ENCODE peak calls at places on chromosomes 4 and X, in seven cellular contexts. R, Z, G, D, Q, O and N are unnamed samples.

GRCh38 chr4:177308125-177308524 is 1.5 kb upstream of the NEIL3 start:
- DNase-seq in D (no peak), Z (peak; percentile 96), G (no peak), Q (no peak), R (peak; percentile 43), O (no peak), N (no peak)

GRCh38 chrX:107775734-107776511 is at the start of gene TSC22D3:
- DNase-seq in Q (peak; percentile 89), D (peak; percentile 75), G (peak; percentile 29), R (peak; percentile 70), O (peak; percentile 57), Z (peak; percentile 82), N (peak; percentile 90)

GRCh38 chrX:29652484-29652883 is 562.9 kb upstream of the MAGEB2 start:
- DNase-seq in O (no peak), G (no peak), D (peak; percentile 2), Z (peak; percentile 52), R (peak; percentile 60), Q (peak; percentile 9), N (no peak)

GRCh38 chr4:129561886-129562285 is 465.9 kb downstream of the C4orf33 start:
- DNase-seq in Z (no peak), R (peak; percentile 26), D (no peak), O (no peak), G (no peak), Q (no peak), N (no peak)

GRCh38 chrX:20237864-20238263 is 28.8 kb downstream of the RPS6KA3 start:
- DNase-seq in O (no peak), Z (peak; percentile 46), Q (no peak), D (no peak), R (peak; percentile 22), G (no peak), N (no peak)

GRCh38 chr4:92234393-92235176 is 69.2 kb upstream of the GRID2 start:
- DNase-seq in D (no peak), G (peak; percentile 7), O (no peak), Z (peak; percentile 92), R (peak; percentile 98), Q (peak; percentile 16), N (peak; percentile 59)

GRCh38 chr4:164926301-164926700 is 49.3 kb downstream of the APELA start:
- DNase-seq in Z (peak; percentile 93), O (no peak), D (no peak), Q (peak; percentile 46), G (no peak), R (peak; percentile 85), N (no peak)

GRCh38 chrX:103730746-103731508 is 20.2 kb downstream of the TMEM31 start:
- DNase-seq in G (no peak), Q (no peak), R (no peak), O (no peak), D (no peak), Z (peak; percentile 88), N (no peak)

GRCh38 chr4:89757154-89757723 is 79.7 kb downstream of the SNCA start:
- DNase-seq in O (no peak), Z (no peak), Q (no peak), R (no peak), G (no peak), D (no peak), N (no peak)

GRCh38 chr4:63316633-63317032 is 1092.6 kb downstream of the TECRL start:
- DNase-seq in Z (no peak), Q (no peak), G (no peak), D (no peak), R (no peak), O (no peak), N (no peak)

GRCh38 chrX:132043977-132044376 is 20.9 kb downstream of the STK26 start:
- DNase-seq in G (no peak), Q (no peak), R (no peak), Z (no peak), D (no peak), O (no peak), N (no peak)

GRCh38 chrX:19514791-19515614 is at the start of gene MAP3K15:
- DNase-seq in G (no peak), R (peak; percentile 50), Q (peak; percentile 25), Z (peak; percentile 35), O (peak; percentile 38), D (peak; percentile 61), N (peak; percentile 39)

GRCh38 chr4:4854649-4855292 is 4.7 kb upstream of the MSX1 start:
- DNase-seq in Z (no peak), G (no peak), O (no peak), D (peak; percentile 36), Q (no peak), R (no peak), N (no peak)

GRCh38 chr4:4856071-4857000 is 3.1 kb upstream of the MSX1 start:
- DNase-seq in G (no peak), R (peak; percentile 34), O (no peak), Z (peak; percentile 55), D (peak; percentile 69), Q (no peak), N (peak; percentile 54)

GRCh38 chr4:4857001-4857808 is 2.3 kb upstream of the MSX1 start:
- DNase-seq in O (no peak), D (no peak), R (no peak), Q (no peak), Z (no peak), G (no peak), N (no peak)

GRCh38 chr4:4853921-4854648 is 5.4 kb upstream of the MSX1 start:
- DNase-seq in G (no peak), D (no peak), Z (no peak), R (no peak), Q (no peak), O (no peak), N (no peak)

GRCh38 chr4:4855293-4856070 is 4.0 kb upstream of the MSX1 start:
- DNase-seq in G (no peak), Q (no peak), O (no peak), R (no peak), Z (no peak), D (peak; percentile 36), N (no peak)
- TF ChIP-seq EZH2 in G (no peak), Q (no peak), O (no peak), R (no peak), Z (no peak), D (peak; percentile 91), N (peak; percentile 75)

GRCh38 chr4:105894570-105895323 is 524 bp upstream of the NPNT start:
- DNase-seq in Z (peak; percentile 8), R (peak; percentile 63), Q (peak; percentile 15), O (peak; percentile 76), D (peak; percentile 56), G (peak; percentile 36), N (peak; percentile 63)

GRCh38 chr4:105895324-105895608 is at the start of gene NPNT:
- DNase-seq in G (no peak), Q (no peak), R (peak; percentile 51), Z (no peak), D (peak; percentile 42), O (peak; percentile 73), N (peak; percentile 85)

GRCh38 chr4:105895609-105896460 is 564 bp downstream of the NPNT start:
- DNase-seq in O (peak; percentile 62), Z (peak; percentile 19), G (no peak), R (peak; percentile 35), D (peak; percentile 45), Q (peak; percentile 6), N (peak; percentile 68)

GRCh38 chr4:105896461-105896939 is 1.2 kb downstream of the NPNT start:
- DNase-seq in O (peak; percentile 26), Q (no peak), D (peak; percentile 68), R (no peak), Z (no peak), G (no peak), N (no peak)

GRCh38 chr4:105896984-105897760 is 1.9 kb downstream of the NPNT start:
- DNase-seq in D (peak; percentile 30), O (peak; percentile 72), R (peak; percentile 58), Z (no peak), G (no peak), Q (no peak), N (peak; percentile 43)
- H3K9me2 ChIP-seq in D (no peaks in the 10 kb centered on the region), O (no peaks in the 10 kb centered on the region), R (no peaks in the 10 kb centered on the region), Z (no peaks in the 10 kb centered on the region), G (no peaks in the 10 kb centered on the region), Q (no peaks in the 10 kb centered on the region), N (no peaks in the 10 kb centered on the region)

DNA sequence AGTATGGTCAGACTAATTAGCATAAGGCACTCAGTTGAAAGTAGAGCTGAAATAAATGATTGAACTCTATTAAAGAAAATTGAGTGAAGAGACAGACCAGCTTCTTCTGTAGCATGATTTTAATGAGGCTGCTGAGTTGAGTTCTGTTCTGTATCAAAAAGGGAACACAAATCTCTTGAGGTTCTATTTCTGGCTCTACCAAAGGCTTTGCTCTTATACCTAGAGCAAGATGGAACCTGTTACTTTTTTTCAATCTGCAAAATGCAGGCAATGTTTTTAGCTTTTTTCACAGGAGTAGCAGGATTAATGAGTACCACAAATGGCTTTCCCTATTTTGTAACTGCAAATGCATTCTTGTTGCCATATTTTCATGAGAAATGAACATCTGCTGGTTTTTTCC is 4.2 kb upstream of the ERVMER34-1 start:
- DNase-seq in R (no peak), O (no peak), G (no peak), Z (no peak), Q (no peak), D (no peak), N (no peak)
- H3K4me1 ChIP-seq in R (peaks cover 7% of the 10 kb centered on the region), O (no peaks in the 10 kb centered on the region), G (peaks cover 15% of the 10 kb centered on the region), Z (no peaks in the 10 kb centered on the region), Q (no peaks in the 10 kb centered on the region), D (peaks cover 2% of the 10 kb centered on the region), N (no peaks in the 10 kb centered on the region)

GRCh38 chr4:55794053-55794452 is 25.5 kb upstream of the EXOC1L start:
- DNase-seq in Q (no peak), D (peak; percentile 68), G (no peak), Z (no peak), R (no peak), O (no peak), N (no peak)
- TF ChIP-seq EZH2 in Q (no peak), D (no peak), G (no peak), Z (no peak), R (no peak), O (no peak), N (no peak)

DNA sequence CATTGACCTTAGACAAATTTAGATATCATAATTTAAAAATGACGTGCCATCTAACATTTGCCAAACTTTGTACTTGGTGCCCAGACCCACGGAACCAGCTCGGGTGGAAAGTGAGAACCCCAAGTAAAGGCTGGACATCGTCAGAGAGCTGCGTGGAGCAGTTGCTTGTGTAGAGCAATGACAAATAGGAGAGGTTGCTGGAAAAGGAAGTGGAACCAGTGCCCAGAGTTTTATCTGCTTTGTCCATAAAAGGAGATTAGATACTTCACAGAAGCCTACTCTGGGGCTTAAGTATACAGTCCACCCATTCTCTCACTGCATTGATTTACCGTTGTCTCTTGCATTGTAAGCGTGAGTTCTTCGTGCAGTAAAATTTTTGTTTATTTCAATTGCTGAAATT is 5.4 kb upstream of the TBC1D1 start:
- DNase-seq in Q (no peak), Z (no peak), D (no peak), G (no peak), R (no peak), O (no peak), N (peak; percentile 32)
- H3K9me2 ChIP-seq in Q (peaks cover 4% of the 10 kb centered on the region), Z (no peaks in the 10 kb centered on the region), D (no peaks in the 10 kb centered on the region), G (no peaks in the 10 kb centered on the region), R (no peaks in the 10 kb centered on the region), O (no peaks in the 10 kb centered on the region), N (no peaks in the 10 kb centered on the region)